ENCODE peak calls at places on chromosomes 11 and 22, in ten cellular contexts. T is effector memory CD8-positive, alpha-beta T cell; B is activated T-cell treated with anti-CD3 and anti-CD28 coated beads, Interleukin-2, amount 50 U/mL, for 72 hours; V is lower lobe of right lung; F is upper lobe of right lung; A is natural killer cell; J is K562; G is heart right ventricle; P is central memory CD8-positive, alpha-beta T cell; C is naive thymus-derived CD4-positive, alpha-beta T cell. O is an unnamed sample.

GRCh38 chr11:67700548-67701262 is 26.3 kb upstream of the ALDH3B2 start:
- ATAC-seq in V (peak), T (no peak), P (no peak), G (no peak), C (no peak), F (no peak), J (no peak), A (no peak), B (no peak), O (no peak)

GRCh38 chr22:45805413-45805812 is 133.8 kb downstream of the ATXN10 start:
- ATAC-seq in P (no peak), B (no peak), G (no peak), V (no peak), J (no peak), F (no peak), T (no peak), A (no peak), C (no peak), O (no peak)

GRCh38 chr11:33657757-33658156 is 42.9 kb downstream of the C11orf91 start:
- ATAC-seq in C (no peak), P (no peak), T (no peak), F (no peak), B (no peak), G (no peak), V (no peak), J (no peak), A (no peak), O (no peak)

GRCh38 chr22:45688606-45689080 is 17.0 kb downstream of the ATXN10 start:
- ATAC-seq in A (no peak), F (peak), P (no peak), G (peak), J (no peak), C (no peak), B (no peak), V (peak), T (no peak), O (no peak)

GRCh38 chr11:118896472-118896913 is 12.8 kb downstream of the CXCR5 start:
- ATAC-seq in A (no peak), T (no peak), B (no peak), G (no peak), P (no peak), C (no peak), J (no peak), F (peak), V (no peak), O (no peak)

GRCh38 chr11:116379185-116379828 is 393.5 kb downstream of the BUD13 start:
- ATAC-seq in G (no peak), J (no peak), V (no peak), P (no peak), F (peak), T (no peak), B (no peak), C (no peak), A (no peak), O (no peak)

GRCh38 chr11:103281301-103281700 is 172.1 kb downstream of the DYNC2H1 start:
- ATAC-seq in J (no peak), F (no peak), V (no peak), B (no peak), A (no peak), G (no peak), P (no peak), T (no peak), C (no peak), O (no peak)

GRCh38 chr11:95230054-95231034 is 658 bp downstream of the SESN3 start:
- ATAC-seq in C (no peak), P (peak), G (peak), A (peak), B (peak), J (peak), T (no peak), V (peak), F (peak), O (peak)

GRCh38 chr11:18261721-18262120 is 4.3 kb upstream of the SAA1 start:
- ATAC-seq in C (no peak), V (no peak), P (no peak), J (no peak), B (no peak), G (no peak), T (no peak), A (no peak), F (no peak), O (no peak)

GRCh38 chr11:119728651-119729580 is at the start of gene NECTIN1:
- ATAC-seq in A (peak), J (peak), F (peak), V (peak), C (peak), T (peak), B (peak), P (peak), G (peak), O (peak)

GRCh38 chr22:36901411-36902142 is 11.9 kb upstream of the CSF2RB start:
- ATAC-seq in J (no peak), G (no peak), T (peak), C (peak), P (peak), A (no peak), B (peak), V (no peak), F (no peak), O (no peak)

GRCh38 chr11:65781152-65781961 is 581 bp upstream of the AP5B1 start:
- ATAC-seq in A (peak), T (peak), V (peak), P (peak), B (peak), C (peak), F (peak), G (no peak), J (peak), O (peak)

GRCh38 chr11:125285844-125286243 is 121.3 kb downstream of the PKNOX2 start:
- ATAC-seq in A (no peak), B (no peak), T (no peak), F (no peak), J (no peak), G (no peak), V (no peak), C (no peak), P (no peak), O (no peak)

GRCh38 chr11:87603887-87604286 is 566.2 kb downstream of the TMEM135 start:
- ATAC-seq in A (no peak), C (no peak), P (no peak), F (no peak), J (no peak), G (no peak), T (no peak), V (no peak), B (no peak), O (no peak)

GRCh38 chr22:30556388-30556787 is 9.8 kb upstream of the SEC14L6 start:
- ATAC-seq in C (no peak), B (no peak), V (no peak), F (peak), P (no peak), A (no peak), J (no peak), G (no peak), T (no peak), O (no peak)

GRCh38 chr22:19213496-19214473 is 35.2 kb upstream of the SLC25A1 start:
- ATAC-seq in V (peak), B (no peak), J (no peak), F (peak), G (no peak), T (no peak), C (no peak), A (no peak), P (no peak), O (no peak)

GRCh38 chr22:25169278-25170031 is 30.2 kb upstream of the CRYBB3 start:
- ATAC-seq in J (no peak), P (no peak), B (no peak), F (peak), V (peak), T (no peak), G (no peak), C (no peak), A (no peak), O (no peak)

GRCh38 chr11:59012106-59012941 is 73.0 kb downstream of the GLYATL1 start:
- ATAC-seq in C (no peak), V (peak), F (peak), B (no peak), P (no peak), J (no peak), A (no peak), T (no peak), G (no peak), O (no peak)

GRCh38 chr11:363948-364761 is 5.1 kb upstream of the B4GALNT4 start:
- ATAC-seq in B (peak), C (peak), F (peak), V (peak), A (peak), J (no peak), P (peak), G (peak), T (peak), O (no peak)

GRCh38 chr11:14018441-14018840 is 55.9 kb downstream of the SPON1 start:
- ATAC-seq in J (no peak), T (no peak), C (no peak), A (no peak), P (no peak), F (no peak), B (no peak), V (no peak), G (no peak), O (no peak)

GRCh38 chr11:19279455-19279854 is 38.7 kb upstream of the E2F8 start:
- ATAC-seq in F (no peak), C (no peak), J (peak), B (no peak), G (no peak), P (no peak), V (no peak), A (no peak), T (no peak), O (no peak)

GRCh38 chr11:72899238-72899637 is 85.0 kb downstream of the ATG16L2 start:
- ATAC-seq in A (no peak), C (no peak), J (no peak), P (no peak), B (no peak), G (no peak), T (no peak), V (no peak), F (no peak), O (no peak)

GRCh38 chr11:94312339-94312738 is 8.0 kb downstream of the IZUMO1R start:
- ATAC-seq in V (no peak), T (no peak), C (no peak), B (no peak), G (no peak), P (no peak), F (no peak), A (no peak), J (no peak), O (no peak)

GRCh38 chr22:43085658-43086606 is 3.3 kb downstream of the TTLL1 start:
- ATAC-seq in F (no peak), T (peak), C (no peak), V (no peak), A (peak), P (peak), G (peak), J (no peak), B (peak), O (no peak)

GRCh38 chr11:102291831-102292230 is 25.5 kb upstream of the BIRC3 start:
- ATAC-seq in J (no peak), F (no peak), B (no peak), A (no peak), C (no peak), T (no peak), G (no peak), V (no peak), P (no peak), O (no peak)

GRCh38 chr11:123137496-123138270 is 57.4 kb downstream of the CLMP start:
- ATAC-seq in G (peak), P (no peak), J (peak), A (no peak), V (peak), B (no peak), C (peak), F (peak), T (no peak), O (peak)

GRCh38 chr22:40597541-40598453 is 38.7 kb downstream of the MRTFA start:
- ATAC-seq in B (no peak), T (no peak), P (no peak), J (no peak), F (no peak), G (no peak), V (peak), C (no peak), A (no peak), O (no peak)

GRCh38 chr11:35121326-35121865 is 17.6 kb upstream of the CD44 start:
- ATAC-seq in F (no peak), T (no peak), G (no peak), A (no peak), V (no peak), C (no peak), J (no peak), B (no peak), P (no peak), O (no peak)

GRCh38 chr11:2737226-2737590 is 37.4 kb upstream of the KCNQ1OT1 start:
- ATAC-seq in T (no peak), V (no peak), J (no peak), B (no peak), C (no peak), A (no peak), P (no peak), F (no peak), G (no peak), O (no peak)

GRCh38 chr22:33561149-33561807 is 359.0 kb downstream of the LARGE1 start:
- ATAC-seq in C (no peak), A (no peak), V (no peak), T (no peak), B (no peak), F (peak), P (no peak), J (no peak), G (no peak), O (no peak)

GRCh38 chr11:119952441-119952840 is 185.5 kb downstream of the TRIM29 start:
- ATAC-seq in P (no peak), T (no peak), F (no peak), A (no peak), J (no peak), C (no peak), G (no peak), V (no peak), B (no peak), O (no peak)

GRCh38 chr11:92954003-92954402 is 15.4 kb upstream of the MTNR1B start:
- ATAC-seq in V (no peak), T (no peak), J (no peak), C (no peak), G (no peak), P (no peak), F (no peak), B (no peak), A (no peak), O (no peak)

GRCh38 chr22:23404689-23405365 is 175.3 kb downstream of the IGLL1 start:
- ATAC-seq in B (no peak), P (no peak), T (no peak), G (no peak), A (no peak), J (no peak), F (peak), V (peak), C (no peak), O (no peak)

GRCh38 chr11:36532908-36533601 is 23.0 kb upstream of the TRAF6 start:
- ATAC-seq in B (no peak), V (peak), G (no peak), F (peak), P (no peak), A (no peak), J (no peak), C (no peak), T (no peak), O (no peak)